ENCODE peak calls at places on chromosomes 16 and 17, in six cellular contexts. Z is central memory CD4-positive, alpha-beta T cell; J is activated CD8-positive, alpha-beta memory T cell treated with anti-CD3 and anti-CD28 coated beads for 4 hours; C is anterior cingulate cortex; P is NCI-H774; Q is iPS-NIHi11. V is an unnamed sample.

GRCh38 chr17:66842505-66842904 is 7.6 kb downstream of the CACNG5 start:
- DNase-seq in C (no peak), Z (no peak), P (no peak), Q (no peak), J (no peak), V (peak; percentile 9)

GRCh38 chr17:249236-249993 is 68.0 kb upstream of the DOC2B start:
- DNase-seq in C (no peak), P (no peak), Q (no peak), Z (no peak), J (no peak), V (no peak)

GRCh38 chr16:89689142-89689541 is 2.7 kb downstream of the CDK10 start:
- DNase-seq in Q (no peak), J (no peak), P (no peak), C (no peak), Z (no peak), V (no peak)

GRCh38 chr16:10296956-10297340 is 88.9 kb upstream of the ATF7IP2 start:
- DNase-seq in P (no peak), Z (no peak), C (no peak), J (no peak), Q (no peak), V (no peak)

GRCh38 chr17:65278820-65279184 is 141.6 kb downstream of the RGS9 start:
- DNase-seq in C (no peak), Q (peak; percentile 9), J (no peak), P (no peak), Z (no peak), V (no peak)

GRCh38 chr17:63181856-63182255 is 215.8 kb downstream of the TANC2 start:
- DNase-seq in J (no peak), C (no peak), Z (no peak), P (no peak), Q (no peak), V (no peak)

GRCh38 chr17:17824119-17824779 is 12.5 kb downstream of the SREBF1 start:
- DNase-seq in P (no peak), Q (no peak), C (peak; percentile 29), J (no peak), Z (no peak), V (no peak)

GRCh38 chr16:82033006-82033405 is 2.0 kb upstream of the HSD17B2 start:
- DNase-seq in P (no peak), Z (no peak), Q (no peak), J (no peak), C (no peak), V (no peak)

GRCh38 chr17:17560167-17560566 is 31.3 kb downstream of the PEMT start:
- DNase-seq in P (no peak), J (no peak), Z (no peak), Q (no peak), C (no peak), V (no peak)

GRCh38 chr16:82748026-82748425 is 121.3 kb downstream of the CDH13 start:
- DNase-seq in Z (no peak), P (no peak), Q (no peak), J (no peak), C (no peak), V (no peak)

GRCh38 chr17:78903101-78903779 is at the start of gene CEP295NL:
- DNase-seq in Z (no peak), J (no peak), C (peak; percentile 51), Q (peak; percentile 86), P (peak; percentile 83), V (no peak)

GRCh38 chr17:43723697-43724359 is 34.8 kb downstream of the SOST start:
- DNase-seq in Q (no peak), J (no peak), C (no peak), Z (no peak), P (no peak), V (no peak)

GRCh38 chr16:20363191-20363590 is 10.7 kb upstream of the UMOD start:
- DNase-seq in C (no peak), J (no peak), Q (no peak), P (no peak), Z (no peak), V (no peak)

GRCh38 chr17:56142781-56143180 is 10.5 kb upstream of the ANKFN1 start:
- DNase-seq in Q (no peak), J (no peak), P (no peak), Z (no peak), C (no peak), V (no peak)

GRCh38 chr17:48236681-48237134 is 129.1 kb downstream of the SNX11 start:
- DNase-seq in C (no peak), Z (no peak), J (no peak), P (no peak), Q (no peak), V (no peak)

GRCh38 chr17:16013943-16014407 is 14.4 kb downstream of the TTC19 start:
- DNase-seq in Q (peak; percentile 12), J (no peak), C (no peak), P (no peak), Z (no peak), V (no peak)

GRCh38 chr16:75402821-75403475 is 30.4 kb downstream of the CFDP1 start:
- DNase-seq in C (no peak), Q (peak; percentile 25), Z (peak; percentile 12), P (no peak), J (no peak), V (peak; percentile 30)

GRCh38 chr17:80068301-80069160 is 32.1 kb downstream of the CCDC40 start:
- DNase-seq in C (no peak), P (no peak), Q (no peak), J (no peak), Z (no peak), V (peak; percentile 34)

GRCh38 chr16:53726625-53727024 is 22.7 kb downstream of the FTO start:
- DNase-seq in Q (peak; percentile 17), C (no peak), Z (no peak), P (no peak), J (no peak), V (no peak)

GRCh38 chr17:226773-227580 is 45.5 kb upstream of the DOC2B start:
- DNase-seq in J (no peak), Q (no peak), Z (no peak), P (no peak), C (peak; percentile 20), V (no peak)

GRCh38 chr16:4110680-4111079 is 5.6 kb downstream of the ADCY9 start:
- DNase-seq in C (no peak), J (no peak), P (no peak), Q (no peak), Z (no peak), V (no peak)

GRCh38 chr16:84891149-84891795 is 71.5 kb downstream of the CRISPLD2 start:
- DNase-seq in Z (no peak), J (no peak), C (no peak), P (no peak), Q (no peak), V (no peak)

GRCh38 chr16:57531635-57532220 is 4.6 kb downstream of the CCDC102A start:
- DNase-seq in J (no peak), Q (no peak), C (no peak), P (no peak), Z (no peak), V (no peak)

GRCh38 chr17:28147026-28147425 is 104.5 kb downstream of the NLK start:
- DNase-seq in C (no peak), Q (no peak), J (no peak), P (peak; percentile 45), Z (no peak), V (no peak)

GRCh38 chr17:1638624-1639300 is 6.8 kb downstream of the SCARF1 start:
- DNase-seq in C (no peak), J (no peak), P (no peak), Z (no peak), Q (no peak), V (no peak)

GRCh38 chr16:87707714-87708113 is 58.1 kb downstream of the KLHDC4 start:
- DNase-seq in C (no peak), Z (no peak), P (no peak), J (no peak), Q (no peak), V (no peak)

GRCh38 chr17:4678448-4679026 is 25.4 kb downstream of the PELP1 start:
- DNase-seq in J (no peak), Z (no peak), Q (no peak), P (no peak), C (no peak), V (no peak)

GRCh38 chr17:28744104-28744801 is 442 bp downstream of the TRAF4 start:
- DNase-seq in Q (peak; percentile 78), P (peak; percentile 42), C (peak; percentile 64), J (peak; percentile 48), Z (peak; percentile 46), V (peak; percentile 89)

GRCh38 chr17:10249271-10250010 is 51.0 kb upstream of the GAS7 start:
- DNase-seq in Z (no peak), Q (no peak), P (no peak), J (no peak), C (no peak), V (no peak)

GRCh38 chr16:73058616-73059409 is 10.9 kb upstream of the ZFHX3 start:
- DNase-seq in Q (no peak), P (peak; percentile 26), Z (no peak), J (no peak), C (no peak), V (peak; percentile 70)

GRCh38 chr17:31272803-31273202 is 24.2 kb downstream of the OMG start:
- DNase-seq in Q (no peak), J (no peak), C (no peak), Z (no peak), P (no peak), V (no peak)

GRCh38 chr16:25013049-25013448 is 2.1 kb downstream of the ARHGAP17 start:
- DNase-seq in Q (no peak), P (no peak), Z (no peak), J (no peak), C (no peak), V (no peak)

GRCh38 chr16:2451851-2452320 is 8.0 kb upstream of the TEDC2 start:
- DNase-seq in P (no peak), C (no peak), Q (no peak), J (no peak), Z (no peak), V (no peak)